ENCODE peak calls at places on chromosomes 6 and 20, in four cellular contexts. Z, B, A and H are unnamed samples.

GRCh38 chr6:146543940-146544661 is 468 bp downstream of the RAB32 start:
- DNase-seq in A (no peak), B (peak), Z (peak), H (no peak)

GRCh38 chr20:49028684-49029083 is 17.4 kb upstream of the CSE1L start:
- DNase-seq in A (no peak), Z (peak), B (peak), H (no peak)

GRCh38 chr20:10925767-10926166 is 252.0 kb upstream of the JAG1 start:
- DNase-seq in B (no peak), A (no peak), Z (no peak), H (no peak)

GRCh38 chr6:73343164-73343563 is 10.9 kb downstream of the DPPA5 start:
- DNase-seq in A (no peak), B (no peak), Z (no peak), H (no peak)

GRCh38 chr20:36133821-36134220 is 20.7 kb upstream of the EPB41L1 start:
- DNase-seq in A (no peak), B (no peak), Z (no peak), H (no peak)

GRCh38 chr6:101268541-101268940 is 125.0 kb upstream of the GRIK2 start:
- DNase-seq in Z (no peak), A (no peak), B (no peak), H (no peak)

GRCh38 chr20:41086402-41087324 is 50.7 kb upstream of the PLCG1 start:
- DNase-seq in A (no peak), B (no peak), Z (peak), H (no peak)

GRCh38 chr6:84193140-84193708 is 34.2 kb downstream of the CEP162 start:
- DNase-seq in Z (no peak), A (no peak), B (no peak), H (peak)

GRCh38 chr20:43448748-43449535 is 8.8 kb upstream of the SRSF6 start:
- DNase-seq in Z (peak), A (no peak), B (peak), H (peak)

GRCh38 chr6:128573036-128573435 is 52.6 kb upstream of the PTPRK start:
- DNase-seq in Z (no peak), A (no peak), B (no peak), H (no peak)

GRCh38 chr6:38977101-38977500 is 71.5 kb upstream of the GLP1R start:
- DNase-seq in A (no peak), Z (no peak), B (no peak), H (no peak)

GRCh38 chr6:20137837-20138236 is 74.4 kb downstream of the MBOAT1 start:
- DNase-seq in A (no peak), B (no peak), Z (no peak), H (no peak)

GRCh38 chr6:73481969-73482368 is 20.4 kb downstream of the MTO1 start:
- DNase-seq in B (no peak), A (no peak), Z (no peak), H (no peak)

GRCh38 chr6:30664994-30665767 is 7.6 kb downstream of the DHX16 start:
- DNase-seq in B (no peak), Z (no peak), A (no peak), H (no peak)

GRCh38 chr20:60354181-60354580 is 396.0 kb downstream of the CDH26 start:
- DNase-seq in A (no peak), Z (no peak), B (no peak), H (no peak)

GRCh38 chr20:32966881-32967781 is 37.1 kb downstream of the SUN5 start:
- DNase-seq in B (no peak), Z (no peak), A (no peak), H (no peak)

GRCh38 chr6:37696220-37696840 is 1.4 kb downstream of the MDGA1 start:
- DNase-seq in B (no peak), A (no peak), Z (no peak), H (no peak)

GRCh38 chr6:105459884-105460283 is 57.0 kb upstream of the PREP start:
- DNase-seq in Z (no peak), A (no peak), B (no peak), H (no peak)

GRCh38 chr6:120992257-120992656 is 342.0 kb downstream of the TBC1D32 start:
- DNase-seq in B (no peak), Z (no peak), A (no peak), H (no peak)

GRCh38 chr20:9025643-9026042 is 43.2 kb upstream of the PLCB4 start:
- DNase-seq in Z (peak), B (no peak), A (no peak), H (no peak)

GRCh38 chr20:49482621-49483017 is at the start of gene KCNB1:
- DNase-seq in Z (peak), A (peak), B (peak), H (no peak)

GRCh38 chr20:2133318-2134183 is 31.9 kb downstream of the STK35 start:
- DNase-seq in B (no peak), A (no peak), Z (peak), H (no peak)

GRCh38 chr6:131954099-131954774 is 3.1 kb upstream of the CCN2 start:
- DNase-seq in A (no peak), B (no peak), Z (no peak), H (no peak)
- TF ChIP-seq FOSL1 in A (no peak), B (no peak), Z (no peak), H (no peak)

GRCh38 chr20:19889011-19889953 is 127.9 kb upstream of the NAA20 start:
- DNase-seq in B (no peak), Z (no peak), A (no peak), H (no peak)
- H3K4me2 ChIP-seq in B (peak), Z (no peak), A (no peak), H (no peak)

DNA sequence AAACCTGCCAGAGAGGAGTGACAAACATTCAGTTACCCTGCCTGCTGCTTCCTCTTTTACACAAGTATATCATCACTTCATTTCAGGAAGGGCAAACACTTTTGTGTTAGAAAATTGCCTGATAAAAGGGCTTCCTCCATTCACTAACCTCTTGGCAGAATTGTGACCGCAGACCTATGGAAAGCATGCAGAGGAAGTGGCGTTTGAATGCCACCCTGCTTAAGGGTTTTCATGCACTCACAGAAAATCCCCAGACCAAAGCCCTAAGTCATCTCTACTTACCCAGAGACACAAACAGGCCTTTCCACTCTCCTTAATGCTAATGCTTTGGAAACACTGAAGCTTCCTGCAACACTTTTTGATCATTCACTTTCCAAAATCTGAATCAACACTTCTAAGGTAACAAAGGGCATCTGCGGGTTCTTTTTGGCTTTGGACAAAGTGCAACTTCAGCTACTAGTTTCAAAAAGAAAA is 22.1 kb upstream of the RALGAPA2 start:
- DNase-seq in Z (no peak), A (no peak), B (no peak), H (no peak)
- TF ChIP-seq RAD21 in Z (no peak), A (no peak), B (no peak), H (no peak)

GRCh38 chr20:24949756-24950127 is 673 bp downstream of the CST7 start:
- DNase-seq in A (no peak), B (no peak), Z (peak), H (no peak)
- TF ChIP-seq FOSL1 in A (no peak), B (no peak), Z (no peak), H (no peak)